ENCODE peak calls at places on chromosomes 4 and X, in ten cellular contexts. P is heart right ventricle, H is NB4, F is sigmoid colon, G is left ventricle myocardium inferior, S is cardiac fibroblast, V is suprapubic skin, Q is lower lobe of right lung, R is lower leg skin, A is brain microvascular endothelial cell. Y is an unnamed sample.

GRCh38 chrX:42770566-42770965 is 7.4 kb downstream of the PPP1R2C start:
- DNase-seq in P (no peak), H (no peak), F (no peak), G (no peak), S (no peak), V (no peak), Q (no peak), R (no peak), A (no peak), Y (no peak)

GRCh38 chr4:8198906-8199593 is at the start of gene SH3TC1:
- DNase-seq in P (peak; percentile 88), H (peak; percentile 96), F (peak; percentile 91), G (peak; percentile 89), S (peak; percentile 85), V (peak; percentile 89), Q (peak; percentile 96), R (peak; percentile 96), A (peak; percentile 79), Y (peak; percentile 39)

GRCh38 chr4:68576272-68577100 is at the start of gene UGT2B17:
- DNase-seq in P (no peak), H (no peak), F (no peak), G (no peak), S (no peak), V (no peak), Q (no peak), R (no peak), A (no peak), Y (no peak)

GRCh38 chrX:25158635-25159034 is 142.9 kb upstream of the ARX start:
- DNase-seq in P (no peak), H (no peak), F (no peak), G (no peak), S (no peak), V (no peak), Q (no peak), R (no peak), A (no peak), Y (no peak)

GRCh38 chrX:109643687-109644086 is 18.7 kb upstream of the KCNE5 start:
- DNase-seq in P (no peak), H (no peak), F (no peak), G (no peak), S (no peak), V (no peak), Q (no peak), R (no peak), A (no peak), Y (no peak)

GRCh38 chr4:14924080-14924916 is 78.0 kb upstream of the CPEB2 start:
- DNase-seq in P (no peak), H (no peak), F (no peak), G (no peak), S (no peak), V (no peak), Q (no peak), R (no peak), A (no peak), Y (no peak)

GRCh38 chr4:81572398-81572797 is 100.7 kb upstream of the RASGEF1B start:
- DNase-seq in P (no peak), H (no peak), F (no peak), G (no peak), S (no peak), V (no peak), Q (no peak), R (no peak), A (no peak), Y (no peak)

GRCh38 chrX:28349888-28350287 is 237.4 kb upstream of the IL1RAPL1 start:
- DNase-seq in P (no peak), H (no peak), F (no peak), G (no peak), S (no peak), V (no peak), Q (no peak), R (no peak), A (no peak), Y (no peak)

GRCh38 chrX:12955882-12956703 is 18.8 kb upstream of the TMSB4X start:
- DNase-seq in P (peak; percentile 56), H (peak; percentile 98), F (no peak), G (peak; percentile 59), S (peak; percentile 85), V (no peak), Q (peak; percentile 79), R (peak; percentile 91), A (peak; percentile 73), Y (no peak)

GRCh38 chrX:14095702-14096101 is 66.0 kb upstream of the GEMIN8 start:
- DNase-seq in P (no peak), H (peak; percentile 60), F (no peak), G (no peak), S (peak; percentile 72), V (no peak), Q (no peak), R (no peak), A (peak; percentile 38), Y (peak; percentile 12)

GRCh38 chrX:49618574-49618973 is 19.8 kb downstream of the GAGE1 start:
- DNase-seq in P (no peak), H (no peak), F (no peak), G (no peak), S (no peak), V (no peak), Q (no peak), R (no peak), A (no peak), Y (no peak)

GRCh38 chr4:111283066-111283677 is 660.3 kb upstream of the PITX2 start:
- DNase-seq in P (peak; percentile 21), H (peak; percentile 60), F (peak; percentile 52), G (peak; percentile 34), S (peak; percentile 73), V (peak; percentile 76), Q (peak; percentile 55), R (peak; percentile 86), A (peak; percentile 41), Y (no peak)

GRCh38 chr4:137610960-137611359 is 78.7 kb upstream of the PCDH18 start:
- DNase-seq in P (no peak), H (peak; percentile 3), F (no peak), G (no peak), S (peak; percentile 39), V (no peak), Q (no peak), R (no peak), A (peak; percentile 39), Y (no peak)

GRCh38 chrX:49067285-49068120 is 6.3 kb downstream of the PRAF2 start:
- DNase-seq in P (no peak), H (no peak), F (no peak), G (no peak), S (no peak), V (no peak), Q (no peak), R (no peak), A (no peak), Y (no peak)

GRCh38 chr4:10417720-10418119 is 39.5 kb downstream of the ZNF518B start:
- DNase-seq in P (no peak), H (no peak), F (no peak), G (no peak), S (no peak), V (no peak), Q (no peak), R (no peak), A (no peak), Y (no peak)

GRCh38 chr4:109701566-109702399 is 1.5 kb downstream of the CASP6 start:
- DNase-seq in P (no peak), H (peak; percentile 7), F (no peak), G (no peak), S (peak; percentile 11), V (no peak), Q (no peak), R (no peak), A (no peak), Y (no peak)

GRCh38 chr4:3730422-3730821 is 35.8 kb upstream of the ADRA2C start:
- DNase-seq in P (no peak), H (no peak), F (no peak), G (no peak), S (no peak), V (no peak), Q (no peak), R (no peak), A (no peak), Y (no peak)

GRCh38 chrX:42739258-42739657 is 38.7 kb downstream of the PPP1R2C start:
- DNase-seq in P (no peak), H (peak; percentile 6), F (no peak), G (no peak), S (peak; percentile 59), V (no peak), Q (no peak), R (no peak), A (no peak), Y (no peak)

GRCh38 chrX:125004799-125005198 is 314.9 kb upstream of the TEX13C start:
- DNase-seq in P (no peak), H (no peak), F (no peak), G (no peak), S (no peak), V (no peak), Q (no peak), R (no peak), A (no peak), Y (peak; percentile 19)

GRCh38 chr4:23305026-23305425 is 584.8 kb downstream of the PPARGC1A start:
- DNase-seq in P (no peak), H (no peak), F (no peak), G (no peak), S (peak; percentile 5), V (no peak), Q (no peak), R (no peak), A (no peak), Y (no peak)
- H3K4me3 ChIP-seq in P (no peak overlapping the region), H (no peak overlapping the region), F (no peak overlapping the region), G (no peak overlapping the region), S (no peak overlapping the region), V (no peak overlapping the region), Q (no peak overlapping the region), R (no peak overlapping the region), A (no peak overlapping the region), Y (peak overlapping the region; percentile 29)

GRCh38 chr4:36399762-36400353 is 118.4 kb downstream of the DTHD1 start:
- DNase-seq in P (no peak), H (peak; percentile 54), F (no peak), G (no peak), S (peak; percentile 18), V (no peak), Q (no peak), R (no peak), A (no peak), Y (no peak)
- TF ChIP-seq CTCF in P (peak; percentile 70), H (peak; percentile 79), F (no peak), G (peak; percentile 55), S (peak; percentile 41), V (peak; percentile 3), Q (peak; percentile 65), R (no peak), A (peak; percentile 69), Y (peak; percentile 89)

DNA sequence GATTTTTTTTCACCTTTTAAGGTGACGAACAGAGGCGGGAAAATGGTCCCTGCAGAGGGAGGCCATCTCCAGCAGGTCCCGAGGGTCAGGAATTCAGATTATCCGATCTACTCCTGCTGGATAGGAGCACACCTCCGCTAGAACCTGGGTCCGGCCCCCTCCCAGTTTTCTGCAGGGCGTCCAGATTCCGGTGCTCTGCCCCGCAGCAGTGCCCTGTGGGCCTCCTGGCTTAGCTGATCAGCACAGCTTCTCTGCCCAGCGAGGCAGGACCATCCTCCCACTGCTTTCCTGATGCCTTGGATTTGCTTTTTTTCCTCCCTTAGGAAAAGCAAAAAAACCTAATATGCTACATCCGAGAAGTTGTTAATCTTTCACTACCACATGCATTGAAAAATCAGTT is 2.3 kb downstream of the TBL1X start:
- DNase-seq in P (no peak), H (no peak), F (no peak), G (no peak), S (no peak), V (no peak), Q (no peak), R (no peak), A (no peak), Y (no peak)
- H3K4me3 ChIP-seq in P (no peak overlapping the region), H (peak overlapping the region; percentile 65), F (peak overlapping the region; percentile 5), G (no peak overlapping the region), S (no peak overlapping the region), V (no peak overlapping the region), Q (no peak overlapping the region), R (no peak overlapping the region), A (peak overlapping the region; percentile 2), Y (peak overlapping the region; percentile 71)

GRCh38 chrX:86192827-86193226 is 44.6 kb downstream of the DACH2 start:
- DNase-seq in P (no peak), H (no peak), F (no peak), G (no peak), S (peak; percentile 3), V (no peak), Q (no peak), R (no peak), A (no peak), Y (no peak)
- TF ChIP-seq CTCF in P (peak; percentile 14), H (no peak), F (no peak), G (no peak), S (no peak), V (no peak), Q (no peak), R (no peak), A (no peak), Y (no peak)